ENCODE peak calls at places on chromosomes 4 and X, in five cellular contexts. D is mesenchymal stem cell, Y is endothelial cell of umbilical vein, Z is IMR-90, U is K562. T is an unnamed sample.

GRCh38 chr4:41750158-41750623 is 1.7 kb upstream of the PHOX2B start:
- DNase-seq in D (no peak), Y (no peak), Z (no peak), U (no peak), T (no peak)

GRCh38 chr4:16264798-16265197 is 38.5 kb upstream of the TAPT1 start:
- DNase-seq in D (peak; percentile 54), Y (peak; percentile 58), Z (peak; percentile 58), U (peak; percentile 30), T (peak; percentile 39)

GRCh38 chr4:46931981-46932380 is 22.9 kb upstream of the COX7B2 start:
- DNase-seq in D (peak; percentile 65), Y (peak; percentile 35), Z (peak; percentile 70), U (no peak), T (peak; percentile 76)

GRCh38 chrX:28591542-28591941 is 4.3 kb downstream of the IL1RAPL1 start:
- DNase-seq in D (no peak), Y (peak; percentile 43), Z (no peak), U (no peak), T (no peak)

GRCh38 chr4:172758586-172759340 is 409.8 kb upstream of the GALNT7 start:
- DNase-seq in D (peak; percentile 74), Y (no peak), Z (peak; percentile 89), U (no peak), T (peak; percentile 75)

GRCh38 chrX:119757979-119758681 is at the start of gene SOWAHD:
- DNase-seq in D (peak; percentile 26), Y (no peak), Z (no peak), U (peak; percentile 32), T (no peak)

GRCh38 chr4:88211473-88212252 is 53.2 kb upstream of the ABCG2 start:
- DNase-seq in D (peak; percentile 61), Y (peak; percentile 69), Z (peak; percentile 46), U (peak; percentile 62), T (no peak)

GRCh38 chr4:134935320-134935719 is 733.7 kb upstream of the PABPC4L start:
- DNase-seq in D (peak; percentile 32), Y (peak; percentile 49), Z (no peak), U (peak; percentile 10), T (peak; percentile 1)

GRCh38 chrX:128781506-128781905 is 729.3 kb upstream of the ACTRT1 start:
- DNase-seq in D (peak; percentile 6), Y (no peak), Z (no peak), U (peak; percentile 1), T (no peak)

GRCh38 chr4:184671101-184671500 is 21.6 kb downstream of the PRIMPOL start:
- DNase-seq in D (no peak), Y (no peak), Z (no peak), U (no peak), T (no peak)

GRCh38 chrX:12410523-12410922 is 272.2 kb downstream of the FRMPD4 start:
- DNase-seq in D (no peak), Y (no peak), Z (no peak), U (no peak), T (no peak)

GRCh38 chr4:124152130-124152529 is 560.4 kb downstream of the ANKRD50 start:
- DNase-seq in D (no peak), Y (no peak), Z (no peak), U (no peak), T (no peak)

GRCh38 chr4:124433500-124433899 is 279.0 kb downstream of the ANKRD50 start:
- DNase-seq in D (peak; percentile 55), Y (peak; percentile 76), Z (no peak), U (peak; percentile 2), T (peak; percentile 37)

GRCh38 chr4:185839770-185840169 is 27.8 kb upstream of the SORBS2 start:
- DNase-seq in D (peak; percentile 82), Y (no peak), Z (peak; percentile 26), U (no peak), T (peak; percentile 16)

GRCh38 chr4:185838514-185839203 is 26.7 kb upstream of the SORBS2 start:
- DNase-seq in D (no peak), Y (no peak), Z (peak; percentile 5), U (no peak), T (no peak)

GRCh38 chr4:185840201-185840600 is 28.2 kb upstream of the SORBS2 start:
- DNase-seq in D (peak; percentile 29), Y (no peak), Z (peak; percentile 33), U (no peak), T (peak; percentile 62)

GRCh38 chr4:185838104-185838452 is 26.1 kb upstream of the SORBS2 start:
- DNase-seq in D (no peak), Y (no peak), Z (no peak), U (no peak), T (no peak)

GRCh38 chr4:185839204-185839712 is 27.3 kb upstream of the SORBS2 start:
- DNase-seq in D (peak; percentile 98), Y (peak; percentile 95), Z (peak; percentile 91), U (no peak), T (peak; percentile 95)
- H3K4me2 ChIP-seq in D (no peak overlapping the region), Y (peak overlapping the region; percentile 40), Z (peak overlapping the region; percentile 80), U (no peak overlapping the region), T (peak overlapping the region; percentile 61)

DNA sequence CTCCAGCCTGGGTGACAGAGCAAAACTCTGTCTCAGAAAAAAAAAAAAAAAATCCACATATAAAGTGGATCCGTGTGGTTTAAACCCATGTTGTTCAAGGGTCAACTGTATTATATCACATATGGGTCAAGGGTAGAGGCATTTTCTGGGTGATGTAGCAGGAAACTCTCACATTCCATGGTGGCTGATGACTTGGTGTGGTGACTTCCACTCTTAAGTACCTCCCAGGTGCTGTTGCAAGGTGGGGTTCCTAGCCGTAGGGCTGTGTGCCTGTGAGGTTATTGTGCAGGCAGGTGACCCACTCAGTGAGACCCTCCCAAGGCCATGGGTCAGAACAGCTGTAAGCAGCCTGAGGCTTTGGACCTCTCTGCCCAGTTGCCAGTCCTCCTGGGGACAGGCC is 17.0 kb downstream of the ELF4 start:
- DNase-seq in D (no peak), Y (no peak), Z (no peak), U (no peak), T (no peak)
- H3K4me1 ChIP-seq in D (peaks cover 15% of the 10 kb centered on the region), Y (peaks cover 26% of the 10 kb centered on the region), Z (peaks cover 4% of the 10 kb centered on the region), U (peaks cover 42% of the 10 kb centered on the region), T (no peaks in the 10 kb centered on the region)

DNA sequence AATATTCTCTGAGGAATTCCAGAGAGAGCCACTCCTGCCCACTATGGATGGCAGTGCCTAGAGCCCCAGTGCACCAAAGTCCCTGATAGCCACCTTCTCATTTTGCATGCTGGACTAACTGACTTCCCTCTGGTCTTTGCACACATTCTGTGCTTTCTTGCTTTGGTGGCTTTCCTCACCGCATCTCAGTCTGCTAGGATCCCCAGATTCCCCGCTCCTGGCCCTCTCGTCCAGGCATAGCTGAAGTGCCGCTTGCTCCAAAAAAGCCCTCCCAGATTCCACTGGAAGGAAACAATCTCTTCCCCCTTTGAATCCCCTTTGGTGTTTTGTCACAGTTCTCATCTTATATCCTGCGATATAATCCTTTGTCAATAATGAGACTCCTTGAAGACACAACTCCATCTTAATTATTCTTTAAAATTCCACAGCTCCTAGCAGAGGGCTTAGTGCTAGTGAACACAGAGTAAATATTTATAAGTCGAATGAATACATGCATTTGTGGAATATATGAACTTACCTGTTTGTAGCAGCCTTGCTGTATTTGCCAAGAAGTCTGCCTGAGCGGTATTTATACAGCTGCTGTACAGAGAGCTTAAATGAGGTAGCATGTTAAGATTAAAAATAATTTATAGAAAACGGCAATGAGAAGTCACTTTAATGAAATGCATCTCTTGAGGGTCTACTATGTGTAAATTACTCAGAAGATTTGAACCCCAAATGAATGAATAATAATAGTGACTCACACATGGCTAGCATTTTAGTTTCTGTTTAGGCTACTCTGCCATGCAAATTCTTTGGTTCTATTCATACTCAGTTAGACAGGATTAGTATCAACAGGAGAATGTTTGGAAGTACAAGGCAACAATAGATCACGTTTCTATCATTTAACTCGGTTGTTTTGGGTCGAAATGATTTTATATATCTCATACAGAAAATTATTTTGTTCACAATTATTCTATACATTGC is 421.9 kb upstream of the TENM3 start:
- DNase-seq in D (no peak), Y (no peak), Z (peak; percentile 77), U (no peak), T (peak; percentile 43)
- H2AFZ ChIP-seq in D (no peak overlapping the region), Y (no peak overlapping the region), Z (peak overlapping the region; percentile 24), U (no peak overlapping the region), T (no peak overlapping the region)

GRCh38 chr4:168694669-168695068 is 197.8 kb downstream of the PALLD start:
- DNase-seq in D (peak; percentile 85), Y (peak; percentile 36), Z (peak; percentile 72), U (no peak), T (peak; percentile 67)

GRCh38 chr4:168691621-168692376 is 194.9 kb downstream of the PALLD start:
- DNase-seq in D (no peak), Y (peak; percentile 28), Z (no peak), U (no peak), T (no peak)

GRCh38 chr4:168693750-168694470 is 197.1 kb downstream of the PALLD start:
- DNase-seq in D (no peak), Y (peak; percentile 86), Z (peak; percentile 43), U (no peak), T (peak; percentile 46)

GRCh38 chr4:168696828-168697227 is 200.0 kb downstream of the PALLD start:
- DNase-seq in D (peak; percentile 43), Y (no peak), Z (no peak), U (no peak), T (no peak)

DNA sequence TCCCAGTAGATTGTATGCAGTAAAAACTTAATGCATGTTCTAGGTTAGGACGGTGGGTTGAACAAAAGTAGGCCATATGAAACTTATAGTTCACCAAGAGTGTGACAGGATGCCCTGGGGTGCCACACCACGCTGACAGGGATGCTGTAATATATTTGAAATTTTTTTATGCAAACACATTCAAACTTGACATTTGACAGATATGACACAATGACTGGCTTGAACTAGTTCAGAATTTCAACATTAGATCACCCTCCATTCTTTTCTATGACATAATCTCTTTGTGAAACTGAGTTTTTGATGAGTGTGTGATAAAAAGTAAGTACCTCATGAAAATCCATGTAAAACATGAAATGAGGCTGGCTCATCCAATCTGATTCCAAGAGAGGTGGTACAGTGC is 198.4 kb downstream of the PALLD start:
- DNase-seq in D (no peak), Y (no peak), Z (no peak), U (no peak), T (no peak)
- H3K4me2 ChIP-seq in D (no peak overlapping the region), Y (no peak overlapping the region), Z (peak overlapping the region; percentile 46), U (no peak overlapping the region), T (no peak overlapping the region)

DNA sequence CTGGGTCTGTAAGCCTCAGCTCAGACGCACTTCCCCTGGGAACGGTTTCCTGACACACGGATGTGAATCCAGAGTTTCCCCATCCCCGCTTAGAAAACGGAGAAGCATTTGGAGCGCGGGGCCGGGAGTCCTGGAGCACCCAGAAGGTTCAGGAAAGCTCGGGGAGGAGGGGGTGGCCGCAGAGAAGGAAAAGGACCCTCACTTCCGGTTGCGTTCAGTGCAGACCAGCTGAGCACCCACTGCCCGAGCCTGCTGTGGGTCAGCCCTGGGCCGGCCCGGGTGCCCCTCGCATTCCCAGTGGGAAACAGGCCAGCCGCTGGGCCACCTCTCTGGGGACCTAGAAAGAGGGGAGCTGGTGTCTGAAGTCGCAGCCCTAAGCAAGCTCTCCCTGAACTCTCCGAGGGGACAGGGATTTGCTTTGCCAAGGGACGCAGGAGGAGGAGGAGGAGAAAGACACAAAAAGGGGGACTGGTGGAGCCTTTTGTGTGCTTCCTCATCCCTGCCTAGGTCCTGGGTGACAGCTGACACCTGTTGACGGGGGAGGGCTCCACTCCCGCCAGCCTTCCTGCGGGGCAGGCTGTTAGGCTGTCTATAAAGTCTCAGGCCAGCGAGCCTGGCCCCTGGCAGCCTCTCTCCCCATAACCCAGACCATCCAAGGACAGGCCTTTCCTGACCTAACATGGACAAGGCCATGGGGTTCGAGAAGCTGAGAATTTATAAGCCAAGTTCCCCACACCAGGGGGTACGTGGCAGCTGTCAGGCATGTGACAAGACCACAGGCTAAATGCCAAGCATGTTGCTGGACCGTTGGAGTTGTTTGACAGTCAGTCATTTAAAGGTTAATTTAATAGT is 696 bp upstream of the EVC2 start:
- DNase-seq in D (no peak), Y (no peak), Z (no peak), U (no peak), T (no peak)
- H3K4me1 ChIP-seq in D (peaks cover 49% of the 10 kb centered on the region), Y (peaks cover 24% of the 10 kb centered on the region), Z (peaks cover 33% of the 10 kb centered on the region), U (no peaks in the 10 kb centered on the region), T (peaks cover 12% of the 10 kb centered on the region)

T was measured in fibroblast of lung.